ENCODE peak calls at places on chromosomes 11 and 22, in five cellular contexts. Y is NCI-H1092 treated with DMSO at 0.1 percent for 48 hours, S is substantia nigra, N is hypothalamus, R is NCI-H1417. Z is an unnamed sample.

GRCh38 chr11:61534025-61534900 is 25.7 kb downstream of the LRRC10B start:
- DNase-seq in Y (no peak), S (no peak), N (no peak), R (peak; percentile 40), Z (no peak)

GRCh38 chr11:61598886-61599868 is 18.3 kb upstream of the SYT7 start:
- DNase-seq in Y (no peak), S (no peak), N (no peak), R (no peak), Z (no peak)

GRCh38 chr22:49733631-49734030 is 94.0 kb downstream of the BRD1 start:
- DNase-seq in Y (no peak), S (no peak), N (no peak), R (no peak), Z (peak; percentile 55)

GRCh38 chr11:8807544-8808225 is 103.3 kb upstream of the AKIP1 start:
- DNase-seq in Y (no peak), S (no peak), N (no peak), R (no peak), Z (no peak)

GRCh38 chr11:125299061-125299616 is 134.6 kb downstream of the PKNOX2 start:
- DNase-seq in Y (no peak), S (no peak), N (no peak), R (no peak), Z (no peak)

GRCh38 chr11:120632579-120632978 is 121.0 kb downstream of the GRIK4 start:
- DNase-seq in Y (no peak), S (no peak), N (no peak), R (no peak), Z (no peak)

GRCh38 chr11:1829039-1829820 is 5.6 kb upstream of the SYT8 start:
- DNase-seq in Y (no peak), S (no peak), N (no peak), R (no peak), Z (no peak)

GRCh38 chr11:68825603-68826002 is 16.1 kb downstream of the CPT1A start:
- DNase-seq in Y (no peak), S (no peak), N (no peak), R (peak; percentile 63), Z (peak; percentile 81)